ENCODE peak calls at places on chromosomes 1 and 21, in eight cellular contexts. E is hepatocyte, B is fibroblast of lung, P is SK-N-SH, D is IMR-90, X is PC-3, Y is HCT116, M is colonic mucosa. N is an unnamed sample.

GRCh38 chr1:209822706-209823105 is 5.1 kb upstream of the UTP25 start:
- DNase-seq in X (no peak), D (no peak), E (no peak), B (no peak), M (no peak), Y (no peak), P (no peak), N (no peak)

GRCh38 chr1:179120736-179121135 is 38.9 kb downstream of the TOR3A start:
- DNase-seq in Y (no peak), D (no peak), B (no peak), X (no peak), P (no peak), E (no peak), M (no peak), N (no peak)

GRCh38 chr1:207670997-207671396 is 26.1 kb downstream of the CR1L start:
- DNase-seq in D (no peak), E (no peak), Y (no peak), B (no peak), M (no peak), X (no peak), P (no peak), N (no peak)

GRCh38 chr1:169546087-169546995 is 39.9 kb downstream of the F5 start:
- DNase-seq in D (peak; percentile 79), E (peak; percentile 87), Y (peak; percentile 65), B (peak; percentile 89), P (peak; percentile 14), M (peak; percentile 77), X (peak; percentile 90), N (peak; percentile 90)

GRCh38 chr1:179142889-179143299 is 61.0 kb downstream of the TOR3A start:
- DNase-seq in M (no peak), X (peak; percentile 92), P (no peak), B (peak; percentile 98), D (peak; percentile 99), E (peak; percentile 69), Y (peak; percentile 92), N (peak; percentile 97)

GRCh38 chr21:37619464-37619974 is 252.9 kb downstream of the DYRK1A start:
- DNase-seq in E (no peak), X (no peak), D (no peak), M (no peak), Y (no peak), P (no peak), B (no peak), N (no peak)

GRCh38 chr1:24483441-24483840 is 19.2 kb upstream of the RCAN3 start:
- DNase-seq in D (no peak), B (no peak), E (no peak), X (no peak), P (no peak), M (no peak), Y (no peak), N (no peak)

GRCh38 chr1:160244209-160244608 is 18.1 kb downstream of the DCAF8 start:
- DNase-seq in D (no peak), E (no peak), B (no peak), X (peak; percentile 64), Y (no peak), P (no peak), M (no peak), N (no peak)

GRCh38 chr1:2248127-2248826 is 20.2 kb downstream of the SKI start:
- DNase-seq in Y (no peak), X (no peak), E (peak; percentile 74), P (no peak), D (no peak), B (no peak), M (peak; percentile 82), N (no peak)

GRCh38 chr1:93554883-93555872 is 107.3 kb downstream of the FNBP1L start:
- DNase-seq in P (no peak), D (no peak), E (no peak), B (no peak), M (no peak), Y (no peak), X (no peak), N (peak; percentile 33)

GRCh38 chr21:37225440-37225839 is 41.7 kb downstream of the VPS26C start:
- DNase-seq in D (no peak), E (no peak), X (no peak), Y (no peak), P (no peak), M (no peak), B (no peak), N (no peak)

GRCh38 chr1:169024800-169025253 is 81.7 kb upstream of the ATP1B1 start:
- DNase-seq in X (no peak), M (no peak), D (no peak), E (no peak), Y (no peak), B (no peak), P (no peak), N (no peak)

GRCh38 chr1:104294259-104294658 is 544.6 kb downstream of the AMY1C start:
- DNase-seq in Y (no peak), D (no peak), P (peak; percentile 37), X (no peak), E (no peak), B (no peak), M (no peak), N (no peak)

GRCh38 chr1:40477680-40478057 is 579 bp downstream of the ZFP69 start:
- DNase-seq in M (peak; percentile 31), E (peak; percentile 30), P (no peak), X (no peak), Y (no peak), B (peak; percentile 31), D (peak; percentile 16), N (no peak)

GRCh38 chr1:223611939-223612338 is 53.6 kb downstream of the CAPN8 start:
- DNase-seq in E (no peak), P (no peak), B (no peak), X (no peak), D (no peak), M (no peak), Y (no peak), N (no peak)

GRCh38 chr21:42466700-42467612 is 29.1 kb downstream of the RSPH1 start:
- DNase-seq in M (peak; percentile 52), E (peak; percentile 48), B (peak; percentile 32), Y (peak; percentile 23), X (peak; percentile 50), D (peak; percentile 7), P (no peak), N (peak; percentile 45)

GRCh38 chr1:152880316-152880715 is 2.2 kb downstream of the SMCP start:
- DNase-seq in B (no peak), X (no peak), D (no peak), M (no peak), P (no peak), Y (no peak), E (no peak), N (no peak)

GRCh38 chr1:39407889-39408640 is 83.4 kb upstream of the BMP8A start:
- DNase-seq in B (no peak), X (peak; percentile 18), Y (no peak), M (peak; percentile 51), D (no peak), E (peak; percentile 68), P (no peak), N (no peak)

GRCh38 chr21:35053356-35054096 is 4.4 kb upstream of the RUNX1 start:
- DNase-seq in B (no peak), E (peak; percentile 10), M (no peak), X (no peak), P (no peak), Y (no peak), D (no peak), N (no peak)
- TF ChIP-seq CTCF in B (no peak), E (peak; percentile 20), M (no peak), X (no peak), P (peak; percentile 30), Y (no peak), D (no peak), N (peak; percentile 12)

GRCh38 chr1:162235261-162235780 is 141.3 kb downstream of the SPATA46 start:
- DNase-seq in E (no peak), Y (no peak), P (no peak), D (peak; percentile 2), B (peak; percentile 45), M (no peak), X (no peak), N (no peak)
- H3K27ac ChIP-seq in E (no peak overlapping the region), Y (no peak overlapping the region), P (no peak overlapping the region), D (no peak overlapping the region), B (peak overlapping the region; percentile 26), M (no peak overlapping the region), X (no peak overlapping the region), N (no peak overlapping the region)

GRCh38 chr1:54283214-54283996 is 83.4 kb downstream of the MRPL37 start:
- DNase-seq in P (no peak), B (no peak), E (no peak), X (no peak), M (no peak), D (no peak), Y (no peak), N (no peak)

GRCh38 chr1:54284781-54285563 is 85.0 kb downstream of the MRPL37 start:
- DNase-seq in P (no peak), B (no peak), Y (no peak), D (no peak), E (no peak), X (no peak), M (no peak), N (no peak)

GRCh38 chr1:54280652-54281051 is 80.7 kb downstream of the MRPL37 start:
- DNase-seq in D (peak; percentile 51), Y (no peak), M (no peak), B (peak; percentile 24), X (no peak), P (no peak), E (no peak), N (no peak)

GRCh38 chr1:54283997-54284385 is 84.0 kb downstream of the MRPL37 start:
- DNase-seq in E (no peak), D (no peak), B (no peak), M (no peak), P (no peak), X (no peak), Y (no peak), N (no peak)

DNA sequence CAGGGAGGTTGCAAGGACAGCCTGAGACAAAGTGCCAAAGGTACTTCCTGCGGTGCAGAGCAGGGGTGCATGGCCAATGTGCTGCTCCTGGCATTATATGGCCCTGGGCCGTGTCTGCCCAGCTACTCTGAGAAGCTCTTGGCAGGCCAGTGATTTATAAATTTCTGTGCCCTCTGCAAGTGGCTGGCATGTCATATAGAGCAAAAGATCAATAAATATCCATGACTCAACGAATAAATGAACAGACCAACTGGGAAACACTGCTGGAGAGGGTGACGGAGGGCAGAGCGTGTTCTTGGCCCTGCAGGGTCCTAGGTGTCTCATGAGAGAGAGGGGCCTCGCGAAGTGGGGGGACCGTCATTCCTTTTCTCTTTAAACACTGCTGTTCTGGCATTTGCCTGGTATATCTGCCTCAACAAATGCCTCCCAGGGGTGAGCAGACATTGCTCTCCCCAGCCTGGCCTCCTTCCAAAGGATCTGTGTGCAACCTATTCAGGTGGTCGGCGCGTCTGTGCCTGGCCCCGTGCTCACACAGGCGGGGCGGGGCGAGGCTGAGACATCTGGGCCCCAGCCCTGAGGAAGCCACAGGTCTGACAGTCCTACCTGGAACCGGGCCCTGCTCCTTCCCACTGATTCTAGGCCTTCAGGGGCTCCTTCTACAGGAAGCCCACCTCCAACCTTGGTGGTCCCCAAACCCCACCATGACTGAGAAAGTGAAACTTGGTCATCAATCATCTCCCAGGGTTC is 82.3 kb downstream of the MRPL37 start:
- DNase-seq in Y (no peak), P (no peak), M (no peak), B (no peak), X (no peak), E (no peak), D (no peak), N (no peak)
- H3K4me1 ChIP-seq in Y (peaks cover 10% of the 10 kb centered on the region), P (peaks cover 37% of the 10 kb centered on the region), M (peaks cover 30% of the 10 kb centered on the region), B (peaks cover 12% of the 10 kb centered on the region), X (no peaks in the 10 kb centered on the region), E (peaks cover 27% of the 10 kb centered on the region), D (peaks cover 33% of the 10 kb centered on the region), N (peaks cover 26% of the 10 kb centered on the region)

DNA sequence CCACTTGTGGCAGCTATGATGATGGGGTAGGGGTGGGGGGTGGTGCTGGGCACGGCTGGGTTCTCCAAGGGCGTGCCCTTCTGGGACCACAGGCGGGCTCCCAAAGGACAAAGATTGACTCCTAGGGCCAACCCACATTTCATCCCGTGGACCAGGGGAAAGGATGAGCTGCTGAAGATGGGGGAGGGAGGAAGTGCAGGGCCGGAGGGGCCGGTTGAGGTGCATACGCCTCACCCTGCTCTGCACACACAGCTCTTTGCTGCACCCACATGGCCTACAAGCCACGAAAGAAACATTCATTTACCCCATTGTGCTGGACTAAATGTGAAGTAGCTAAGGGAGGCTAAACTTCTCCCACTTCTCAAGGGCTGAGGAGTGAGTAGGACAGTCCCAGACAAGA is 34.2 kb upstream of the GNPAT start:
- DNase-seq in D (no peak), B (no peak), Y (no peak), E (no peak), P (no peak), M (no peak), X (no peak), N (no peak)
- TF ChIP-seq CTCF in D (no peak), B (no peak), Y (no peak), E (peak; percentile 24), P (no peak), M (no peak), X (peak; percentile 10), N (peak; percentile 25)

N was measured in cardiac muscle cell.